ENCODE peak calls at places on chromosomes 13 and 19, in seven cellular contexts. V is SJCRH30, C is GM04504, R is DMS53, I is Right ventricle myocardium superior, X is endothelial cell, J is dermis blood vessel endothelial cell. K is an unnamed sample.
A peak's percentile ranks its signal among the peaks of the same experiment; 100 is the strongest.

GRCh38 chr13:80224468-80224867 is 116.5 kb downstream of the SPRY2 start:
- DNase-seq in V (no peak), C (no peak), R (no peak), I (no peak), X (no peak), J (peak; percentile 65), K (no peak)

GRCh38 chr19:1747285-1748114 is 5.8 kb upstream of the ONECUT3 start:
- DNase-seq in V (no peak), C (peak; percentile 30), R (peak; percentile 40), I (no peak), X (no peak), J (peak; percentile 19), K (no peak)

GRCh38 chr13:30845297-30846214 is 60.5 kb upstream of the MEDAG start:
- DNase-seq in V (no peak), C (no peak), R (peak; percentile 62), I (no peak), X (no peak), J (no peak), K (no peak)

GRCh38 chr19:39139305-39140194 is 14.0 kb downstream of the PAK4 start:
- DNase-seq in V (no peak), C (no peak), R (no peak), I (no peak), X (no peak), J (no peak), K (no peak)

GRCh38 chr19:28213476-28214082 is 999.4 kb downstream of the UQCRFS1 start:
- DNase-seq in V (peak; percentile 23), C (no peak), R (no peak), I (no peak), X (no peak), J (no peak), K (no peak)

GRCh38 chr13:86788624-86789023 is 882.5 kb upstream of the SLITRK5 start:
- DNase-seq in V (no peak), C (no peak), R (no peak), I (no peak), X (no peak), J (no peak), K (no peak)

GRCh38 chr13:99124695-99125334 is 75.8 kb upstream of the UBAC2 start:
- DNase-seq in V (no peak), C (peak; percentile 24), R (peak; percentile 71), I (no peak), X (no peak), J (peak; percentile 80), K (no peak)

GRCh38 chr13:114263590-114263989 is 17.8 kb upstream of the UPF3A start:
- DNase-seq in V (no peak), C (no peak), R (no peak), I (no peak), X (no peak), J (no peak), K (no peak)

GRCh38 chr19:12783849-12784393 is 7.4 kb upstream of the JUNB start:
- DNase-seq in V (peak; percentile 37), C (no peak), R (peak; percentile 29), I (peak; percentile 65), X (no peak), J (no peak), K (peak; percentile 90)

GRCh38 chr19:4120531-4120930 is 3.4 kb downstream of the MAP2K2 start:
- DNase-seq in V (no peak), C (peak; percentile 38), R (no peak), I (no peak), X (no peak), J (peak; percentile 29), K (no peak)

GRCh38 chr13:64912141-64912540 is 2318.0 kb downstream of the PCDH9 start:
- DNase-seq in V (no peak), C (peak; percentile 28), R (no peak), I (no peak), X (no peak), J (peak; percentile 60), K (no peak)

GRCh38 chr13:112058519-112058873 is 8.5 kb upstream of the SOX1 start:
- DNase-seq in V (no peak), C (no peak), R (no peak), I (no peak), X (no peak), J (no peak), K (no peak)

GRCh38 chr13:40660270-40660669 is 6.2 kb downstream of the FOXO1 start:
- DNase-seq in V (no peak), C (no peak), R (no peak), I (no peak), X (no peak), J (no peak), K (no peak)

GRCh38 chr13:75550159-75550567 is 572 bp downstream of the UCHL3 start:
- DNase-seq in V (peak; percentile 49), C (peak; percentile 28), R (peak; percentile 47), I (no peak), X (peak; percentile 4), J (peak; percentile 75), K (no peak)

GRCh38 chr13:31001647-31002046 is 69.2 kb downstream of the TEX26 start:
- DNase-seq in V (no peak), C (no peak), R (peak; percentile 48), I (no peak), X (no peak), J (no peak), K (no peak)

GRCh38 chr13:106521101-106521799 is 14.2 kb downstream of the EFNB2 start:
- DNase-seq in V (no peak), C (no peak), R (peak; percentile 49), I (no peak), X (no peak), J (no peak), K (no peak)

GRCh38 chr13:20128459-20128927 is 32.4 kb downstream of the GJA3 start:
- DNase-seq in V (no peak), C (no peak), R (peak; percentile 71), I (no peak), X (no peak), J (no peak), K (peak; percentile 78)

GRCh38 chr19:51135004-51135403 is 7.1 kb upstream of the SIGLEC7 start:
- DNase-seq in V (no peak), C (no peak), R (no peak), I (no peak), X (no peak), J (no peak), K (no peak)

GRCh38 chr19:56718231-56718630 is 46.7 kb upstream of the ZNF835 start:
- DNase-seq in V (peak; percentile 19), C (no peak), R (no peak), I (no peak), X (no peak), J (no peak), K (no peak)

GRCh38 chr13:108911807-108912206 is 282.4 kb downstream of the MYO16 start:
- DNase-seq in V (no peak), C (no peak), R (peak; percentile 65), I (no peak), X (no peak), J (no peak), K (no peak)

GRCh38 chr19:6706633-6706958 is 13.9 kb downstream of the C3 start:
- DNase-seq in V (no peak), C (no peak), R (no peak), I (no peak), X (no peak), J (no peak), K (no peak)

GRCh38 chr19:35318679-35319448 is 10.1 kb upstream of the CD22 start:
- DNase-seq in V (no peak), C (peak; percentile 79), R (peak; percentile 57), I (peak; percentile 57), X (no peak), J (peak; percentile 85), K (peak; percentile 93)

GRCh38 chr19:13302521-13303270 is 152.5 kb downstream of the IER2 start:
- DNase-seq in V (no peak), C (no peak), R (no peak), I (no peak), X (no peak), J (no peak), K (no peak)

GRCh38 chr13:31765441-31765840 is 26.1 kb downstream of the RXFP2 start:
- DNase-seq in V (no peak), C (peak; percentile 59), R (no peak), I (no peak), X (no peak), J (no peak), K (no peak)

GRCh38 chr13:38979891-38980627 is 10.6 kb downstream of the STOML3 start:
- DNase-seq in V (peak; percentile 80), C (no peak), R (no peak), I (peak; percentile 55), X (no peak), J (peak; percentile 7), K (no peak)

GRCh38 chr13:43316997-43317396 is 293.6 kb downstream of the DNAJC15 start:
- DNase-seq in V (peak; percentile 97), C (peak; percentile 52), R (no peak), I (no peak), X (no peak), J (peak; percentile 27), K (no peak)

GRCh38 chr19:55552620-55553019 is 7.3 kb upstream of the SBK3 start:
- DNase-seq in V (no peak), C (peak; percentile 69), R (no peak), I (no peak), X (no peak), J (no peak), K (no peak)

GRCh38 chr13:113862191-113862765 is 1.6 kb downstream of the GAS6 start:
- DNase-seq in V (no peak), C (no peak), R (no peak), I (no peak), X (no peak), J (no peak), K (peak; percentile 80)

GRCh38 chr13:46896346-46897138 is at the start of gene HTR2A:
- DNase-seq in V (no peak), C (no peak), R (no peak), I (peak; percentile 55), X (no peak), J (no peak), K (peak; percentile 89)

GRCh38 chr19:1690570-1691307 is 38.3 kb upstream of the TCF3 start:
- DNase-seq in V (peak; percentile 74), C (no peak), R (peak; percentile 38), I (peak; percentile 69), X (no peak), J (peak; percentile 23), K (no peak)

GRCh38 chr19:5891938-5892771 is 11.4 kb downstream of the NDUFA11 start:
- DNase-seq in V (peak; percentile 52), C (no peak), R (peak; percentile 61), I (peak; percentile 65), X (peak; percentile 73), J (peak; percentile 67), K (no peak)

GRCh38 chr13:39401091-39401647 is 201.8 kb downstream of the LHFPL6 start:
- DNase-seq in V (no peak), C (no peak), R (peak; percentile 21), I (no peak), X (no peak), J (no peak), K (no peak)

GRCh38 chr19:15551183-15552004 is 43.1 kb downstream of the CYP4F22 start:
- DNase-seq in V (peak; percentile 46), C (no peak), R (no peak), I (peak; percentile 48), X (no peak), J (peak; percentile 24), K (no peak)

GRCh38 chr19:2443116-2443784 is 13.5 kb downstream of the LMNB2 start:
- DNase-seq in V (no peak), C (no peak), R (no peak), I (no peak), X (no peak), J (no peak), K (no peak)